ENCODE peak calls at places on chromosomes 5 and 9, in nine cellular contexts. One of them, this sample, is unnamed. For H3K27me3, the result is how much of the 10 kb centered on the place peaks cover.

GRCh38 chr5:178331491-178331981 is 98.9 kb upstream of the PHYKPL start:
- DNase-seq in hepatocyte: peak
- DNase-seq in GM23248: peak
- DNase-seq in right lobe of liver: peak
- DNase-seq in breast epithelium: no peak
- DNase-seq in heart left ventricle: peak
- DNase-seq in PC-9: peak
- DNase-seq in mesendoderm: no peak
- DNase-seq in CD8-positive, alpha-beta T cell: no peak
- DNase-seq in this sample: peak

GRCh38 chr9:95506692-95507455 is 9.9 kb downstream of the PTCH1 start:
- DNase-seq in CD8-positive, alpha-beta T cell: peak
- DNase-seq in PC-9: no peak
- DNase-seq in breast epithelium: no peak
- DNase-seq in right lobe of liver: peak
- DNase-seq in hepatocyte: peak
- DNase-seq in GM23248: peak
- DNase-seq in heart left ventricle: peak
- DNase-seq in mesendoderm: peak
- DNase-seq in this sample: peak

GRCh38 chr5:108432024-108432423 is 50.1 kb upstream of the FBXL17 start:
- DNase-seq in heart left ventricle: no peak
- DNase-seq in GM23248: peak
- DNase-seq in PC-9: no peak
- DNase-seq in breast epithelium: no peak
- DNase-seq in hepatocyte: no peak
- DNase-seq in right lobe of liver: no peak
- DNase-seq in CD8-positive, alpha-beta T cell: no peak
- DNase-seq in mesendoderm: no peak
- DNase-seq in this sample: no peak

GRCh38 chr9:91902465-91903125 is 47.4 kb downstream of the ROR2 start:
- DNase-seq in hepatocyte: peak
- DNase-seq in mesendoderm: no peak
- DNase-seq in breast epithelium: no peak
- DNase-seq in PC-9: no peak
- DNase-seq in heart left ventricle: no peak
- DNase-seq in CD8-positive, alpha-beta T cell: no peak
- DNase-seq in GM23248: no peak
- DNase-seq in right lobe of liver: no peak
- DNase-seq in this sample: no peak

GRCh38 chr9:129867138-129868032 is 32.1 kb downstream of the USP20 start:
- DNase-seq in CD8-positive, alpha-beta T cell: no peak
- DNase-seq in heart left ventricle: no peak
- DNase-seq in GM23248: no peak
- DNase-seq in PC-9: no peak
- DNase-seq in right lobe of liver: no peak
- DNase-seq in hepatocyte: no peak
- DNase-seq in breast epithelium: no peak
- DNase-seq in mesendoderm: peak
- DNase-seq in this sample: no peak

GRCh38 chr5:132090107-132090506 is 16.5 kb downstream of the CSF2 start:
- DNase-seq in mesendoderm: no peak
- DNase-seq in hepatocyte: no peak
- DNase-seq in PC-9: peak
- DNase-seq in CD8-positive, alpha-beta T cell: no peak
- DNase-seq in GM23248: peak
- DNase-seq in heart left ventricle: no peak
- DNase-seq in breast epithelium: no peak
- DNase-seq in right lobe of liver: no peak
- DNase-seq in this sample: no peak

GRCh38 chr5:151037561-151038291 is 17.3 kb downstream of the GPX3 start:
- DNase-seq in CD8-positive, alpha-beta T cell: no peak
- DNase-seq in PC-9: no peak
- DNase-seq in mesendoderm: no peak
- DNase-seq in breast epithelium: no peak
- DNase-seq in hepatocyte: no peak
- DNase-seq in right lobe of liver: no peak
- DNase-seq in heart left ventricle: peak
- DNase-seq in GM23248: peak
- DNase-seq in this sample: peak

GRCh38 chr9:3509926-3510325 is 15.9 kb downstream of the RFX3 start:
- DNase-seq in heart left ventricle: no peak
- DNase-seq in CD8-positive, alpha-beta T cell: no peak
- DNase-seq in hepatocyte: no peak
- DNase-seq in PC-9: no peak
- DNase-seq in mesendoderm: no peak
- DNase-seq in right lobe of liver: no peak
- DNase-seq in breast epithelium: no peak
- DNase-seq in GM23248: no peak
- DNase-seq in this sample: no peak

GRCh38 chr5:90875456-90875855 is 316.9 kb downstream of the ADGRV1 start:
- DNase-seq in mesendoderm: no peak
- DNase-seq in breast epithelium: no peak
- DNase-seq in right lobe of liver: no peak
- DNase-seq in CD8-positive, alpha-beta T cell: no peak
- DNase-seq in heart left ventricle: no peak
- DNase-seq in GM23248: no peak
- DNase-seq in PC-9: no peak
- DNase-seq in hepatocyte: no peak
- DNase-seq in this sample: no peak

GRCh38 chr5:11609570-11610322 is 294.5 kb downstream of the CTNND2 start:
- DNase-seq in hepatocyte: no peak
- DNase-seq in PC-9: no peak
- DNase-seq in breast epithelium: no peak
- DNase-seq in CD8-positive, alpha-beta T cell: no peak
- DNase-seq in GM23248: no peak
- DNase-seq in mesendoderm: no peak
- DNase-seq in heart left ventricle: no peak
- DNase-seq in right lobe of liver: no peak
- DNase-seq in this sample: no peak

GRCh38 chr9:34599546-34599945 is 10.0 kb upstream of the CNTFR start:
- DNase-seq in hepatocyte: no peak
- DNase-seq in PC-9: no peak
- DNase-seq in breast epithelium: no peak
- DNase-seq in GM23248: no peak
- DNase-seq in CD8-positive, alpha-beta T cell: no peak
- DNase-seq in right lobe of liver: no peak
- DNase-seq in mesendoderm: no peak
- DNase-seq in heart left ventricle: no peak
- DNase-seq in this sample: no peak

GRCh38 chr5:17365326-17365725 is 132.7 kb upstream of the TAF11L2 start:
- DNase-seq in GM23248: no peak
- DNase-seq in hepatocyte: no peak
- DNase-seq in right lobe of liver: no peak
- DNase-seq in heart left ventricle: no peak
- DNase-seq in mesendoderm: no peak
- DNase-seq in CD8-positive, alpha-beta T cell: no peak
- DNase-seq in breast epithelium: no peak
- DNase-seq in PC-9: no peak
- DNase-seq in this sample: no peak

GRCh38 chr5:54719384-54720306 is 202.1 kb downstream of the SNX18 start:
- DNase-seq in PC-9: no peak
- DNase-seq in right lobe of liver: no peak
- DNase-seq in heart left ventricle: peak
- DNase-seq in breast epithelium: no peak
- DNase-seq in hepatocyte: no peak
- DNase-seq in mesendoderm: peak
- DNase-seq in GM23248: peak
- DNase-seq in CD8-positive, alpha-beta T cell: no peak
- DNase-seq in this sample: no peak

GRCh38 chr9:135330307-135330631 is 149.3 kb upstream of the PPP1R26 start:
- DNase-seq in mesendoderm: no peak
- DNase-seq in heart left ventricle: no peak
- DNase-seq in breast epithelium: no peak
- DNase-seq in CD8-positive, alpha-beta T cell: peak
- DNase-seq in PC-9: no peak
- DNase-seq in GM23248: no peak
- DNase-seq in hepatocyte: no peak
- DNase-seq in right lobe of liver: no peak
- DNase-seq in this sample: no peak

GRCh38 chr5:86838078-86838477 is 220.3 kb downstream of the COX7C start:
- DNase-seq in PC-9: no peak
- DNase-seq in mesendoderm: no peak
- DNase-seq in GM23248: no peak
- DNase-seq in breast epithelium: no peak
- DNase-seq in CD8-positive, alpha-beta T cell: no peak
- DNase-seq in right lobe of liver: no peak
- DNase-seq in heart left ventricle: no peak
- DNase-seq in hepatocyte: no peak
- DNase-seq in this sample: no peak

GRCh38 chr5:57862471-57863282 is 380.1 kb upstream of the ACTBL2 start:
- DNase-seq in heart left ventricle: peak
- DNase-seq in mesendoderm: peak
- DNase-seq in hepatocyte: peak
- DNase-seq in breast epithelium: no peak
- DNase-seq in CD8-positive, alpha-beta T cell: no peak
- DNase-seq in right lobe of liver: no peak
- DNase-seq in PC-9: peak
- DNase-seq in GM23248: peak
- DNase-seq in this sample: no peak

GRCh38 chr9:77599492-77599891 is 48.6 kb downstream of the GNA14 start:
- DNase-seq in PC-9: no peak
- DNase-seq in breast epithelium: no peak
- DNase-seq in hepatocyte: no peak
- DNase-seq in right lobe of liver: no peak
- DNase-seq in heart left ventricle: no peak
- DNase-seq in mesendoderm: no peak
- DNase-seq in GM23248: no peak
- DNase-seq in CD8-positive, alpha-beta T cell: no peak
- DNase-seq in this sample: no peak

GRCh38 chr5:138911441-138911840 is 36.3 kb upstream of the LRRTM2 start:
- DNase-seq in heart left ventricle: no peak
- DNase-seq in GM23248: peak
- DNase-seq in PC-9: no peak
- DNase-seq in right lobe of liver: no peak
- DNase-seq in hepatocyte: no peak
- DNase-seq in CD8-positive, alpha-beta T cell: no peak
- DNase-seq in breast epithelium: no peak
- DNase-seq in mesendoderm: no peak
- DNase-seq in this sample: no peak

GRCh38 chr5:124457101-124457500 is 289.3 kb downstream of the ZNF608 start:
- DNase-seq in GM23248: no peak
- DNase-seq in heart left ventricle: no peak
- DNase-seq in mesendoderm: no peak
- DNase-seq in right lobe of liver: no peak
- DNase-seq in CD8-positive, alpha-beta T cell: no peak
- DNase-seq in PC-9: no peak
- DNase-seq in hepatocyte: no peak
- DNase-seq in breast epithelium: no peak
- DNase-seq in this sample: no peak

GRCh38 chr5:39446231-39446630 is 21.5 kb upstream of the DAB2 start:
- DNase-seq in breast epithelium: no peak
- DNase-seq in PC-9: no peak
- DNase-seq in GM23248: peak
- DNase-seq in heart left ventricle: no peak
- DNase-seq in mesendoderm: no peak
- DNase-seq in hepatocyte: no peak
- DNase-seq in CD8-positive, alpha-beta T cell: no peak
- DNase-seq in right lobe of liver: no peak
- DNase-seq in this sample: no peak

GRCh38 chr9:70981312-70981711 is 140.1 kb downstream of the TRPM3 start:
- DNase-seq in CD8-positive, alpha-beta T cell: no peak
- DNase-seq in breast epithelium: no peak
- DNase-seq in PC-9: no peak
- DNase-seq in hepatocyte: no peak
- DNase-seq in right lobe of liver: no peak
- DNase-seq in heart left ventricle: no peak
- DNase-seq in GM23248: no peak
- DNase-seq in mesendoderm: no peak
- DNase-seq in this sample: no peak

DNA sequence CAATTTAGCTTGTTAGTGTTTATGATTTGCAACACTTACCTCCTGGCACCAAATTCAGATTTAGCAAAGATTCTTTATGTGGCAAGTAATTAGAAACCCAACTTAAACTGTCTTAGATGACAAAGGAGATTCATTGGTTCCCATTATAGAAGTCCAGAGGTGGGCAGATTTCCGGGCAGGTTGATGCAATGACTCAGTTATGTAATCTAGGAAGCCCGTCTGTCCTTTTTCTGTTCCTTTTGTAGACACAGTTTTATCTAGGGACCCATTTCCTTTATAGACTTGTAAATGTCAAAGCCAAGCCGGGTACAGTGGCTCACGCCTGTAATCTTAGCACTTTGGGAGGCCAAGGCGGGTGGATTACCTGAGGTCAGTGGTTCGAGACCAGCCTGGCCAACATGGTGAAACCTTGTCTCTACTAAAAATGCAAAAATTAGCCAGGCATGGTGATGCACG is 20.3 kb upstream of the ANKRD33B start:
- DNase-seq in PC-9: no peak
- DNase-seq in right lobe of liver: no peak
- DNase-seq in hepatocyte: no peak
- DNase-seq in CD8-positive, alpha-beta T cell: no peak
- DNase-seq in mesendoderm: no peak
- DNase-seq in GM23248: no peak
- DNase-seq in breast epithelium: no peak
- DNase-seq in heart left ventricle: no peak
- DNase-seq in this sample: no peak
- H3K27me3 ChIP-seq in PC-9: under half
- H3K27me3 ChIP-seq in right lobe of liver: under half
- H3K27me3 ChIP-seq in hepatocyte: under half
- H3K27me3 ChIP-seq in CD8-positive, alpha-beta T cell: under half
- H3K27me3 ChIP-seq in mesendoderm: under half
- H3K27me3 ChIP-seq in GM23248: under half
- H3K27me3 ChIP-seq in breast epithelium: under half
- H3K27me3 ChIP-seq in heart left ventricle: under half
- H3K27me3 ChIP-seq in this sample: under half

GRCh38 chr9:19614294-19614693 is 174.5 kb downstream of the SLC24A2 start:
- DNase-seq in breast epithelium: no peak
- DNase-seq in hepatocyte: no peak
- DNase-seq in CD8-positive, alpha-beta T cell: no peak
- DNase-seq in GM23248: no peak
- DNase-seq in right lobe of liver: no peak
- DNase-seq in mesendoderm: no peak
- DNase-seq in heart left ventricle: no peak
- DNase-seq in PC-9: no peak
- DNase-seq in this sample: no peak
- H3K27ac ChIP-seq in breast epithelium: no peak
- H3K27ac ChIP-seq in hepatocyte: no peak
- H3K27ac ChIP-seq in CD8-positive, alpha-beta T cell: no peak
- H3K27ac ChIP-seq in GM23248: no peak
- H3K27ac ChIP-seq in right lobe of liver: no peak
- H3K27ac ChIP-seq in mesendoderm: no peak
- H3K27ac ChIP-seq in heart left ventricle: no peak
- H3K27ac ChIP-seq in PC-9: no peak
- H3K27ac ChIP-seq in this sample: no peak

GRCh38 chr9:131954299-131954698 is 125.4 kb downstream of the MED27 start:
- DNase-seq in right lobe of liver: no peak
- DNase-seq in hepatocyte: no peak
- DNase-seq in mesendoderm: peak
- DNase-seq in PC-9: no peak
- DNase-seq in CD8-positive, alpha-beta T cell: no peak
- DNase-seq in heart left ventricle: no peak
- DNase-seq in GM23248: no peak
- DNase-seq in breast epithelium: no peak
- DNase-seq in this sample: no peak
- H3K27me3 ChIP-seq in right lobe of liver: under half
- H3K27me3 ChIP-seq in hepatocyte: under half
- H3K27me3 ChIP-seq in mesendoderm: under half
- H3K27me3 ChIP-seq in PC-9: under half
- H3K27me3 ChIP-seq in CD8-positive, alpha-beta T cell: under half
- H3K27me3 ChIP-seq in heart left ventricle: under half
- H3K27me3 ChIP-seq in GM23248: under half
- H3K27me3 ChIP-seq in breast epithelium: under half
- H3K27me3 ChIP-seq in this sample: under half

GRCh38 chr9:123225995-123226394 is 42.4 kb downstream of the STRBP start:
- DNase-seq in right lobe of liver: no peak
- DNase-seq in breast epithelium: no peak
- DNase-seq in CD8-positive, alpha-beta T cell: no peak
- DNase-seq in GM23248: peak
- DNase-seq in mesendoderm: no peak
- DNase-seq in heart left ventricle: no peak
- DNase-seq in hepatocyte: no peak
- DNase-seq in PC-9: no peak
- DNase-seq in this sample: no peak
- H3K27ac ChIP-seq in right lobe of liver: no peak
- H3K27ac ChIP-seq in breast epithelium: no peak
- H3K27ac ChIP-seq in CD8-positive, alpha-beta T cell: no peak
- H3K27ac ChIP-seq in GM23248: no peak
- H3K27ac ChIP-seq in mesendoderm: no peak
- H3K27ac ChIP-seq in heart left ventricle: no peak
- H3K27ac ChIP-seq in hepatocyte: no peak
- H3K27ac ChIP-seq in PC-9: no peak
- H3K27ac ChIP-seq in this sample: no peak

This sample was measured in psoas muscle.